ENCODE peak calls at places on chromosome 18, in four cellular contexts. One of them, this sample, is unnamed.

GRCh38 chr18:48975817-48976649 is 25.3 kb upstream of the SMAD7 start:
- DNase-seq in A549: peak; percentile 62
- DNase-seq in tibial nerve: no peak
- DNase-seq in HepG2: no peak
- DNase-seq in this sample: peak; percentile 75

GRCh38 chr18:29644276-29644675 is 1398.3 kb downstream of the DSC3 start:
- DNase-seq in HepG2: no peak
- DNase-seq in A549: no peak
- DNase-seq in tibial nerve: no peak
- DNase-seq in this sample: no peak

GRCh38 chr18:830315-830901 is 18.4 kb upstream of the YES1 start:
- DNase-seq in tibial nerve: peak; percentile 33
- DNase-seq in HepG2: no peak
- DNase-seq in A549: no peak
- DNase-seq in this sample: no peak

GRCh38 chr18:48019557-48019956 is 89.1 kb upstream of the SMAD2 start:
- DNase-seq in tibial nerve: no peak
- DNase-seq in HepG2: no peak
- DNase-seq in A549: no peak
- DNase-seq in this sample: peak; percentile 18

GRCh38 chr18:61031626-61032025 is 301.6 kb upstream of the CDH20 start:
- DNase-seq in tibial nerve: no peak
- DNase-seq in HepG2: no peak
- DNase-seq in A549: no peak
- DNase-seq in this sample: no peak

GRCh38 chr18:46917108-46917807 is at the start of the genes KATNAL2 and PIAS2:
- DNase-seq in A549: peak; percentile 68
- DNase-seq in HepG2: peak; percentile 24
- DNase-seq in tibial nerve: peak; percentile 63
- DNase-seq in this sample: peak; percentile 85

GRCh38 chr18:62450546-62451395 is 72.1 kb upstream of the ZCCHC2 start:
- DNase-seq in HepG2: peak; percentile 63
- DNase-seq in A549: peak; percentile 82
- DNase-seq in tibial nerve: peak; percentile 21
- DNase-seq in this sample: peak; percentile 72

GRCh38 chr18:61502472-61502871 is 169.2 kb downstream of the CDH20 start:
- DNase-seq in tibial nerve: peak; percentile 73
- DNase-seq in HepG2: peak; percentile 21
- DNase-seq in A549: peak; percentile 38
- DNase-seq in this sample: no peak

GRCh38 chr18:58394046-58394445 is 234.8 kb downstream of the ALPK2 start:
- DNase-seq in tibial nerve: no peak
- DNase-seq in A549: no peak
- DNase-seq in HepG2: no peak
- DNase-seq in this sample: no peak

GRCh38 chr18:23995180-23995579 is 19.4 kb upstream of the TTC39C start:
- DNase-seq in HepG2: no peak
- DNase-seq in tibial nerve: no peak
- DNase-seq in A549: no peak
- DNase-seq in this sample: no peak
- TF ChIP-seq EP300 in HepG2: no peak
- TF ChIP-seq EP300 in tibial nerve: no peak
- TF ChIP-seq EP300 in A549: no peak
- TF ChIP-seq EP300 in this sample: no peak

GRCh38 chr18:34592961-34593382 is 117.1 kb upstream of the DTNA start:
- DNase-seq in A549: no peak
- DNase-seq in tibial nerve: peak; percentile 7
- DNase-seq in HepG2: no peak
- DNase-seq in this sample: peak; percentile 37
- TF ChIP-seq EP300 in A549: no peak
- TF ChIP-seq EP300 in tibial nerve: peak; percentile 23
- TF ChIP-seq EP300 in HepG2: no peak
- TF ChIP-seq EP300 in this sample: no peak

GRCh38 chr18:79816981-79817606 is 19.4 kb downstream of the KCNG2 start:
- DNase-seq in A549: no peak
- DNase-seq in HepG2: no peak
- DNase-seq in tibial nerve: no peak
- DNase-seq in this sample: no peak
- TF ChIP-seq EP300 in A549: no peak
- TF ChIP-seq EP300 in HepG2: no peak
- TF ChIP-seq EP300 in tibial nerve: no peak
- TF ChIP-seq EP300 in this sample: no peak

GRCh38 chr18:31688601-31689000 is 4.2 kb upstream of the B4GALT6 start:
- DNase-seq in A549: no peak
- DNase-seq in tibial nerve: no peak
- DNase-seq in HepG2: no peak
- DNase-seq in this sample: no peak
- TF ChIP-seq EP300 in A549: no peak
- TF ChIP-seq EP300 in tibial nerve: no peak
- TF ChIP-seq EP300 in HepG2: no peak
- TF ChIP-seq EP300 in this sample: no peak

GRCh38 chr18:78192044-78192443 is 787.6 kb upstream of the SALL3 start:
- DNase-seq in A549: no peak
- DNase-seq in HepG2: no peak
- DNase-seq in tibial nerve: no peak
- DNase-seq in this sample: no peak
- TF ChIP-seq EP300 in A549: no peak
- TF ChIP-seq EP300 in HepG2: no peak
- TF ChIP-seq EP300 in tibial nerve: no peak
- TF ChIP-seq EP300 in this sample: no peak

DNA sequence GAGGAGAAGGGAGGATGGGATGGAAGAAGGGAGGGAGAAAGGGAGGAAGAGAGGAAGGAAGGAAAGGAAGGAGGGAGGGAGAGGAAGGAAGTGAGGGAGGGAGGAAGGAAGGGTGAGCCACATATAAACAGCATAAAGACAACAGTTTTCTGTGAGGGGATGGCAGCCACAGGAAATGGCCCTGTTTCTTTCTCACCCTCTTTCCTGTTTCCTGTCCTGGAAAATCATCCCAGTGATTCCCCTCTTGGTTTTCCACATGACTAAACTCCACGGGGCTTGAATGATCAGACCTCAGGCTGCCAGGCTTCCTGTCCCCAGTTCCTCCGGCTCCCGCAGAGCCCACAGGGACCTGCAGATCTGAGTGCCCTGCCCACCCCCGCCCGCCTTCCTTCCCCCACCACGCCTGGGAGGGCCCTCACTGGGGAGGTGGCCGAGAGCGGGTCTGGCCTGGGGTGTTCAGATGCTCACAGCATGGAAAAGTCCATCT is at the start of gene SIGLEC15:
- DNase-seq in tibial nerve: no peak
- DNase-seq in A549: no peak
- DNase-seq in HepG2: no peak
- DNase-seq in this sample: no peak
- TF ChIP-seq EP300 in tibial nerve: no peak
- TF ChIP-seq EP300 in A549: no peak
- TF ChIP-seq EP300 in HepG2: no peak
- TF ChIP-seq EP300 in this sample: no peak

DNA sequence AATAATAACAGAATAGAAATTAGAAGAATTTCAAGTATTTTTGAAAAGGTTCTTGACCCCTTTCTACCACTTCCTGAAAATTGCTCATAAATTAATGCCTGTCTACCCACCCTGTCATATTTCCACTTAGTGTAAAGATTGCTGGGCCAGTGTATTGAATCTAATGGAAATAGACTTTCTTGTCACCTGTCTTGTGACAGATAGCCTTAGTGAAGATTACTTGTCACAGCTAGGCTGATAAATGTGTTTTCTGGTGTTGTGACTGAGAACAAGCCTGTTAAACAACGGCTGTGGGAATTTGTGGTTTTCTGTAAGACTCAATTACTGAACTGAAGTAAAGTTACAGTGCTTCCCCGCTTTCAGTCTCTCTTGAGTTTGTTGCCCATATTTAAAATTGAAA is 37.0 kb downstream of the PIK3C3 start:
- DNase-seq in HepG2: no peak
- DNase-seq in tibial nerve: no peak
- DNase-seq in A549: no peak
- DNase-seq in this sample: no peak
- TF ChIP-seq EP300 in HepG2: no peak
- TF ChIP-seq EP300 in tibial nerve: no peak
- TF ChIP-seq EP300 in A549: no peak
- TF ChIP-seq EP300 in this sample: no peak

GRCh38 chr18:22913861-22914260 is 19.3 kb upstream of the RBBP8 start:
- DNase-seq in tibial nerve: no peak
- DNase-seq in A549: no peak
- DNase-seq in HepG2: no peak
- DNase-seq in this sample: peak; percentile 88
- TF ChIP-seq EP300 in tibial nerve: no peak
- TF ChIP-seq EP300 in A549: no peak
- TF ChIP-seq EP300 in HepG2: no peak
- TF ChIP-seq EP300 in this sample: no peak

GRCh38 chr18:23822590-23823385 is 133.5 kb downstream of the LAMA3 start:
- DNase-seq in A549: no peak
- DNase-seq in HepG2: no peak
- DNase-seq in tibial nerve: no peak
- DNase-seq in this sample: no peak
- TF ChIP-seq EP300 in A549: no peak
- TF ChIP-seq EP300 in HepG2: no peak
- TF ChIP-seq EP300 in tibial nerve: no peak
- TF ChIP-seq EP300 in this sample: no peak

This sample was measured in stomach.